ENCODE peak calls at places on chromosome 5, in ten cellular contexts. T is CD4-positive, alpha-beta memory T cell; S is keratinocyte; K is IMR-90; P is CD8-positive, alpha-beta T cell; Z is astrocyte; I is colonic mucosa; V is tibial artery; L is thyroid gland; D is left ventricle myocardium inferior. Q is an unnamed sample. For H3K9me3, the result is how much of the 10 kb centered on the place peaks cover.

GRCh38 chr5:82421119-82421518 is 143.0 kb upstream of the RPS23 start:
- DNase-seq in T (no peak), S (peak), K (peak), P (no peak), Z (peak), I (no peak), V (no peak), L (no peak), D (no peak), Q (peak)

GRCh38 chr5:139389701-139390638 is at the start of gene MZB1:
- DNase-seq in T (peak), S (no peak), K (no peak), P (no peak), Z (no peak), I (no peak), V (no peak), L (no peak), D (no peak), Q (no peak)

GRCh38 chr5:75666801-75667200 is 50.4 kb downstream of the POC5 start:
- DNase-seq in T (no peak), S (no peak), K (no peak), P (no peak), Z (no peak), I (no peak), V (no peak), L (no peak), D (no peak), Q (no peak)

GRCh38 chr5:102511666-102512065 is 12.9 kb upstream of the SLCO6A1 start:
- DNase-seq in T (no peak), S (no peak), K (no peak), P (no peak), Z (peak), I (no peak), V (no peak), L (peak), D (peak), Q (peak)

GRCh38 chr5:14184725-14185124 is 41.6 kb downstream of the TRIO start:
- DNase-seq in T (no peak), S (no peak), K (peak), P (no peak), Z (peak), I (no peak), V (no peak), L (no peak), D (no peak), Q (no peak)

GRCh38 chr5:65144136-65144871 is 337.4 kb downstream of the ADAMTS6 start:
- DNase-seq in T (no peak), S (no peak), K (no peak), P (no peak), Z (no peak), I (no peak), V (no peak), L (no peak), D (no peak), Q (no peak)

GRCh38 chr5:158463188-158463587 is 604.2 kb upstream of the CLINT1 start:
- DNase-seq in T (no peak), S (no peak), K (peak), P (no peak), Z (no peak), I (no peak), V (no peak), L (no peak), D (no peak), Q (no peak)

GRCh38 chr5:1706021-1706420 is 93.6 kb downstream of the MRPL36 start:
- DNase-seq in T (no peak), S (no peak), K (no peak), P (no peak), Z (no peak), I (no peak), V (no peak), L (no peak), D (no peak), Q (no peak)

GRCh38 chr5:173310296-173310769 is 17.9 kb downstream of the STC2 start:
- DNase-seq in T (no peak), S (no peak), K (no peak), P (no peak), Z (no peak), I (no peak), V (no peak), L (no peak), D (no peak), Q (no peak)

GRCh38 chr5:58450811-58451629 is 8.9 kb downstream of the PLK2 start:
- DNase-seq in T (no peak), S (no peak), K (peak), P (no peak), Z (peak), I (no peak), V (no peak), L (no peak), D (no peak), Q (peak)

GRCh38 chr5:137619191-137619870 is 116.6 kb downstream of the KLHL3 start:
- DNase-seq in T (no peak), S (no peak), K (peak), P (no peak), Z (peak), I (no peak), V (peak), L (peak), D (peak), Q (no peak)

GRCh38 chr5:145668714-145669113 is 166.4 kb downstream of the PRELID2 start:
- DNase-seq in T (no peak), S (no peak), K (no peak), P (no peak), Z (no peak), I (no peak), V (no peak), L (no peak), D (no peak), Q (no peak)

GRCh38 chr5:38431242-38431853 is 125.1 kb downstream of the LIFR start:
- DNase-seq in T (no peak), S (no peak), K (no peak), P (no peak), Z (no peak), I (no peak), V (no peak), L (no peak), D (no peak), Q (no peak)

GRCh38 chr5:174327317-174327864 is 281.9 kb downstream of the NSG2 start:
- DNase-seq in T (no peak), S (peak), K (peak), P (no peak), Z (peak), I (peak), V (peak), L (peak), D (peak), Q (no peak)

GRCh38 chr5:158838788-158839187 is 260.9 kb downstream of the EBF1 start:
- DNase-seq in T (no peak), S (no peak), K (no peak), P (no peak), Z (no peak), I (no peak), V (no peak), L (no peak), D (no peak), Q (no peak)

GRCh38 chr5:100838048-100838473 is 65.0 kb downstream of the ST8SIA4 start:
- DNase-seq in T (no peak), S (no peak), K (no peak), P (no peak), Z (no peak), I (no peak), V (no peak), L (no peak), D (no peak), Q (peak)

GRCh38 chr5:171571663-171572062 is 152.2 kb downstream of the FGF18 start:
- DNase-seq in T (no peak), S (no peak), K (peak), P (no peak), Z (peak), I (no peak), V (no peak), L (no peak), D (no peak), Q (peak)

GRCh38 chr5:158727108-158727507 is 372.6 kb downstream of the EBF1 start:
- DNase-seq in T (no peak), S (no peak), K (no peak), P (no peak), Z (no peak), I (no peak), V (no peak), L (no peak), D (no peak), Q (no peak)

GRCh38 chr5:177310332-177310731 is 1.4 kb downstream of the MXD3 start:
- DNase-seq in T (no peak), S (no peak), K (no peak), P (no peak), Z (no peak), I (no peak), V (no peak), L (no peak), D (no peak), Q (no peak)

GRCh38 chr5:153632748-153633290 is 142.3 kb downstream of the GRIA1 start:
- DNase-seq in T (no peak), S (no peak), K (peak), P (no peak), Z (no peak), I (no peak), V (no peak), L (no peak), D (no peak), Q (no peak)

GRCh38 chr5:150649108-150649827 is 8.8 kb downstream of the SYNPO start:
- DNase-seq in T (no peak), S (no peak), K (no peak), P (no peak), Z (no peak), I (no peak), V (no peak), L (no peak), D (peak), Q (no peak)

GRCh38 chr5:177427211-177427822 is 841 bp downstream of the GRK6 start:
- DNase-seq in T (no peak), S (no peak), K (no peak), P (no peak), Z (no peak), I (no peak), V (no peak), L (peak), D (no peak), Q (peak)

GRCh38 chr5:159878988-159879471 is 37.3 kb upstream of the ADRA1B start:
- DNase-seq in T (no peak), S (no peak), K (peak), P (no peak), Z (peak), I (peak), V (peak), L (peak), D (peak), Q (no peak)

GRCh38 chr5:124923131-124923530 is 176.7 kb upstream of the ZNF608 start:
- DNase-seq in T (no peak), S (no peak), K (peak), P (no peak), Z (peak), I (no peak), V (peak), L (no peak), D (no peak), Q (peak)

GRCh38 chr5:36885566-36886485 is 9.3 kb downstream of the NIPBL start:
- DNase-seq in T (peak), S (no peak), K (no peak), P (no peak), Z (no peak), I (no peak), V (no peak), L (no peak), D (no peak), Q (no peak)

GRCh38 chr5:152592416-152592815 is 187.3 kb upstream of the NMUR2 start:
- DNase-seq in T (no peak), S (no peak), K (no peak), P (no peak), Z (no peak), I (no peak), V (no peak), L (no peak), D (no peak), Q (no peak)

GRCh38 chr5:54844905-54845566 is 140.4 kb downstream of the ESM1 start:
- DNase-seq in T (no peak), S (no peak), K (peak), P (no peak), Z (peak), I (no peak), V (no peak), L (no peak), D (no peak), Q (peak)

GRCh38 chr5:180866296-180866695 is 5.2 kb upstream of the ZFP62 start:
- DNase-seq in T (no peak), S (no peak), K (no peak), P (no peak), Z (no peak), I (peak), V (no peak), L (no peak), D (no peak), Q (no peak)

GRCh38 chr5:43647789-43648188 is 44.8 kb downstream of the NNT start:
- DNase-seq in T (no peak), S (no peak), K (no peak), P (no peak), Z (no peak), I (no peak), V (no peak), L (no peak), D (no peak), Q (no peak)

GRCh38 chr5:55533806-55534435 is 843 bp downstream of the PLPP1 start:
- DNase-seq in T (no peak), S (no peak), K (peak), P (no peak), Z (peak), I (peak), V (peak), L (peak), D (no peak), Q (peak)

GRCh38 chr5:77235881-77236560 is 25.5 kb downstream of the PDE8B start:
- DNase-seq in T (no peak), S (no peak), K (no peak), P (no peak), Z (no peak), I (no peak), V (no peak), L (no peak), D (no peak), Q (no peak)

GRCh38 chr5:59348189-59348588 is 545.3 kb downstream of the PDE4D start:
- DNase-seq in T (no peak), S (no peak), K (no peak), P (no peak), Z (no peak), I (no peak), V (no peak), L (no peak), D (no peak), Q (peak)

GRCh38 chr5:2201011-2201410 is 318.3 kb upstream of the IRX4 start:
- DNase-seq in T (no peak), S (no peak), K (no peak), P (no peak), Z (no peak), I (peak), V (no peak), L (peak), D (no peak), Q (no peak)

GRCh38 chr5:58507715-58508114 is 16.5 kb downstream of the GAPT start:
- DNase-seq in T (no peak), S (no peak), K (no peak), P (no peak), Z (no peak), I (no peak), V (no peak), L (no peak), D (no peak), Q (no peak)

GRCh38 chr5:81081461-81081835 is 121.3 kb downstream of the RASGRF2 start:
- DNase-seq in T (no peak), S (no peak), K (no peak), P (no peak), Z (peak), I (no peak), V (no peak), L (no peak), D (no peak), Q (no peak)

GRCh38 chr5:171712616-171713015 is 73.0 kb upstream of the SMIM23 start:
- DNase-seq in T (no peak), S (no peak), K (no peak), P (no peak), Z (no peak), I (no peak), V (peak), L (peak), D (no peak), Q (no peak)

GRCh38 chr5:68682400-68683152 is 411.2 kb upstream of the SLC30A5 start:
- DNase-seq in T (no peak), S (no peak), K (no peak), P (no peak), Z (no peak), I (peak), V (no peak), L (peak), D (no peak), Q (no peak)

GRCh38 chr5:179158556-179158955 is 98.4 kb downstream of the ZNF354C start:
- DNase-seq in T (no peak), S (no peak), K (no peak), P (no peak), Z (no peak), I (no peak), V (peak), L (no peak), D (no peak), Q (no peak)
- H3K9me3 ChIP-seq in T (under half), S (under half), K (under half), P (under half), Z (under half), I (under half), V (under half), L (under half), D (under half), Q (under half)

GRCh38 chr5:92424785-92425426 is 1041.8 kb upstream of the ARRDC3 start:
- DNase-seq in T (no peak), S (no peak), K (no peak), P (no peak), Z (no peak), I (no peak), V (no peak), L (no peak), D (no peak), Q (no peak)

DNA sequence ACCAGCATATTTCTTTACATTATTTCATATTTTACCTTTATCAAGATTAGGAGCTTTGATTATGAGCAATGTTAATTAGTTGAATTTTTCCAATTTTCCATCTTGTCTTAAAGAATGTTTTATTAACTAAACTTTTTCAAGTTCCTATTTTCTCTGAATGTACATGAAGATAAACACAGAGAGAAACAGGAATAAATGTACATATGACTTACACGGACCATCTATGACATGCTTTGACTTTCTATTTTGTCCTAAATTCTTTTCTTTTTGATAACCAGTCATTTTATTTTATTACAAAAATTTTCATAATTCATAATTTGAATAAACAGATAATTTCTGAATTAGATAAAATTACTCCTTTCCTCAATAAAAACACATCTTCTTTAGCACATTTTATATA is 1038.8 kb upstream of the ARRDC3 start:
- DNase-seq in T (no peak), S (no peak), K (no peak), P (no peak), Z (peak), I (no peak), V (no peak), L (no peak), D (no peak), Q (no peak)
- H3K9me3 ChIP-seq in T (under half), S (under half), K (under half), P (under half), Z (under half), I (under half), V (under half), L (under half), D (under half), Q (under half)

DNA sequence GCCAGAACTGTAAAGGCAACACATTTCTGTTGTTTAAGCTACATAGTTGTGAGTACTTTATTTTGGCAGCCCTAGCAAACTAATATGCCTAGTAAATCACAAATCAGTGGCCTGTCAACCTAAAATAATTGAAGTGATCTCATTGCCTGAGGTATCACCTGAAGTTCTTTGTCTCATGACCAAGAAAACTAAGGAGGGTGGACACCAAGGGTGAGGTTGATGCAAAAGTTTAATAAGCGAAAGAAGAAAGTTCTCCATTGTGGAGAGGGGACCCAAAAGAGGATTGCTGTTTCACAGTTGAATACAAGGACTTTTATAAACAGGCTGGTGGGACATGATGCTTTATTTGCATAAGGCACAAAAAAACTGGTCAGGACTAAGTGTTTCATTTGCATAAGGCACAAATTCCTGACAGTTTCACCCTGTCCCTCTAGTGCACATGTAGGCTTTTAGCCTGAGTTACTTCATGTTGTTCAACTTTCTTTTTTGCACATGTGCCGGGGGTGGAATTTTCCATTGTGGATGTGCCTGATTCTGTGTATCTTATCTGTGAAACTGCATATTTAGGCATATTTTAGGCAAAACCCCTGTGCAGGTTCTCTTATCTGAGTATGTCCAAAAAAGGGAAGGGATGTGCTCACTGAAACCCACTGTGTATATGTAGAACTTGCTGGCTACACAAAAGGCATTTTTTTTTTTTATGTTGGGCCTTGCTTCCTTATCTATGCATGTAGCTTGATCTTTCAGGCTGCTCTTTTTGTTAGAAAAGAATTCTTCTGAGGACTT is 108.6 kb upstream of the RAI14 start:
- DNase-seq in T (no peak), S (no peak), K (no peak), P (no peak), Z (no peak), I (no peak), V (no peak), L (no peak), D (no peak), Q (no peak)
- H3K9me3 ChIP-seq in T (under half), S (under half), K (under half), P (under half), Z (under half), I (under half), V (under half), L (under half), D (under half), Q (under half)

GRCh38 chr5:96013254-96013653 is 51.6 kb upstream of the ELL2 start:
- DNase-seq in T (no peak), S (no peak), K (no peak), P (no peak), Z (no peak), I (no peak), V (no peak), L (no peak), D (no peak), Q (no peak)
- H3K9me3 ChIP-seq in T (under half), S (under half), K (under half), P (under half), Z (under half), I (under half), V (under half), L (under half), D (under half), Q (under half)

DNA sequence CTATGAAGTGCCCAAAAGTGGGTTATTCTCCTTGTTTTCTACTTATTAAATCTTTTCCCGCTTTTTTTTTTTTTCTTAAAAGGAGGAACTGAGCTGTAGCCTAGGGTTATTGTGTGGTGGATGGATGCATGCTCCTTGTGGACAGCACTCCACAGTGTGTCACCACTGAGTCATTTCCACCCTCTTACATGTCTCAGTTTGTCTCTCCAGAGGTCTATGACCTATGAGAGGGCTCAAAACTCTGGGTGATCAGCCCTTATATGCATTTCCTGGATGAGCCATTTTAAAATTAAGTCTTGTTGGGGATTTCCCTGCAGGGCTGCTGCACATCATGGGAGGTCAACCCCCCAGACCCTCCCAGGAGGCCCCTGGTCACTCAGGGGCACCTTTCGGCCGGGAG is 102.2 kb upstream of the MOCS2 start:
- DNase-seq in T (no peak), S (peak), K (peak), P (no peak), Z (peak), I (no peak), V (no peak), L (no peak), D (no peak), Q (peak)
- H3K9me3 ChIP-seq in T (under half), S (under half), K (under half), P (under half), Z (under half), I (under half), V (under half), L (under half), D (under half), Q (under half)

GRCh38 chr5:141236516-141237313 is 8.5 kb upstream of the PCDHB15 start:
- DNase-seq in T (no peak), S (no peak), K (no peak), P (no peak), Z (no peak), I (no peak), V (no peak), L (no peak), D (no peak), Q (no peak)

GRCh38 chr5:141234109-141234508 is 11.0 kb downstream of the PCDHB14 start:
- DNase-seq in T (no peak), S (no peak), K (peak), P (no peak), Z (no peak), I (no peak), V (no peak), L (no peak), D (no peak), Q (peak)
- H3K9me3 ChIP-seq in T (under half), S (under half), K (under half), P (under half), Z (under half), I (under half), V (under half), L (under half), D (half or more), Q (under half)

GRCh38 chr5:25405850-25406249 is 761.1 kb upstream of the CDH10 start:
- DNase-seq in T (no peak), S (no peak), K (no peak), P (no peak), Z (no peak), I (no peak), V (no peak), L (no peak), D (no peak), Q (no peak)

GRCh38 chr5:25399878-25400480 is 755.2 kb upstream of the CDH10 start:
- DNase-seq in T (no peak), S (no peak), K (no peak), P (no peak), Z (no peak), I (no peak), V (no peak), L (no peak), D (no peak), Q (no peak)
- H3K9me3 ChIP-seq in T (under half), S (under half), K (under half), P (under half), Z (under half), I (under half), V (under half), L (under half), D (under half), Q (under half)

Q was measured in endothelial cell of umbilical vein.